ENCODE peak calls at places on chromosomes 12 and 14, in five cellular contexts. Q, Z, C, T and W are unnamed samples. For H3K4me1, the result is how much of the 10 kb centered on the place peaks cover.

GRCh38 chr12:50790081-50790480 is 26.2 kb downstream of the ATF1 start:
- DNase-seq in Q (no peak), Z (no peak), C (no peak), T (no peak), W (no peak)

GRCh38 chr12:46373303-46374182 is 970 bp upstream of the SLC38A2 start:
- DNase-seq in Q (peak), Z (peak), C (no peak), T (peak), W (peak)

GRCh38 chr12:873954-874353 is 75.5 kb downstream of the RAD52 start:
- DNase-seq in Q (no peak), Z (no peak), C (no peak), T (no peak), W (no peak)

GRCh38 chr12:94712852-94713545 is 62.6 kb upstream of the TMCC3 start:
- DNase-seq in Q (no peak), Z (no peak), C (no peak), T (no peak), W (peak)

GRCh38 chr12:40853221-40853620 is 161.0 kb downstream of the CNTN1 start:
- DNase-seq in Q (no peak), Z (no peak), C (no peak), T (no peak), W (no peak)

GRCh38 chr14:67618617-67619063 is 1.1 kb upstream of the ARG2 start:
- DNase-seq in Q (peak), Z (peak), C (peak), T (peak), W (no peak)

GRCh38 chr14:49549881-49550280 is 36.3 kb downstream of the RPS29 start:
- DNase-seq in Q (peak), Z (no peak), C (peak), T (peak), W (peak)

GRCh38 chr14:20429801-20430669 is 5.9 kb downstream of the KLHL33 start:
- DNase-seq in Q (no peak), Z (no peak), C (no peak), T (no peak), W (no peak)

GRCh38 chr12:69828897-69829296 is 3.9 kb downstream of the MYRFL start:
- DNase-seq in Q (no peak), Z (no peak), C (no peak), T (no peak), W (no peak)

GRCh38 chr12:130818381-130819247 is 20.4 kb downstream of the STX2 start:
- DNase-seq in Q (no peak), Z (peak), C (no peak), T (peak), W (no peak)

GRCh38 chr14:91872517-91873470 is 5.5 kb upstream of the TC2N start:
- DNase-seq in Q (no peak), Z (peak), C (no peak), T (peak), W (no peak)

GRCh38 chr14:94907626-94908261 is 137.8 kb upstream of the GSC start:
- DNase-seq in Q (no peak), Z (no peak), C (no peak), T (no peak), W (no peak)
- H3K4me3 ChIP-seq in Q (peak), Z (no peak), C (no peak), T (no peak), W (no peak)

GRCh38 chr12:29287622-29288021 is 93.3 kb downstream of the ERGIC2 start:
- DNase-seq in Q (no peak), Z (no peak), C (no peak), T (peak), W (no peak)

GRCh38 chr12:29282452-29282851 is 98.5 kb downstream of the ERGIC2 start:
- DNase-seq in Q (peak), Z (no peak), C (peak), T (peak), W (no peak)

GRCh38 chr12:29283969-29284368 is 97.0 kb downstream of the ERGIC2 start:
- DNase-seq in Q (no peak), Z (no peak), C (peak), T (peak), W (no peak)

GRCh38 chr12:29288031-29288430 is 92.9 kb downstream of the ERGIC2 start:
- DNase-seq in Q (no peak), Z (no peak), C (peak), T (peak), W (no peak)

GRCh38 chr12:29286081-29286800 is 94.7 kb downstream of the ERGIC2 start:
- DNase-seq in Q (no peak), Z (no peak), C (peak), T (peak), W (no peak)
- H3K27ac ChIP-seq in Q (no peak), Z (no peak), C (peak), T (no peak), W (no peak)

GRCh38 chr14:95464103-95464502 is 52.3 kb downstream of the SYNE3 start:
- DNase-seq in Q (no peak), Z (no peak), C (no peak), T (no peak), W (no peak)

GRCh38 chr14:95465936-95466335 is 50.5 kb downstream of the SYNE3 start:
- DNase-seq in Q (no peak), Z (no peak), C (no peak), T (no peak), W (no peak)

GRCh38 chr14:95466506-95466905 is 49.9 kb downstream of the SYNE3 start:
- DNase-seq in Q (no peak), Z (no peak), C (no peak), T (no peak), W (no peak)

GRCh38 chr14:95464524-95464923 is 51.9 kb downstream of the SYNE3 start:
- DNase-seq in Q (no peak), Z (no peak), C (no peak), T (no peak), W (no peak)

DNA sequence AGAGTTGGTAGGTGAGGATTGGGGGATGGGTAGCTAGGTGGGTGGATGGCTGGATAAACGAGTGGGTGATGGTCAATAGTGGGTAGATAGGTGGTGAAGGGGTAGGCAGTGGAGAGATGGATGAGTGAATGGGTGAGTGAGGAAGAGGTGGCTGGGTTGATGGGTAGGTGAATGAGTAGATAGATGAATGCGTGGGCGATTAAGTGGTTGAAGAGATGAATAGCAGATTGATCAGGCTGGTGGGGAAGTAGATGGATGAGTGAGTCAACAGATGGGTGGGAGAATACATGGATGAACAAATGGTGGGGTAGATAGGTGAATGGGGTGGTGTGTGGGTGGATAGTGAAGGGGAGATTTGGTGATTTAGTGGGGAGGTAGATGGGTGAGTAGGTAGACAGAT is 51.1 kb downstream of the SYNE3 start:
- DNase-seq in Q (no peak), Z (no peak), C (no peak), T (no peak), W (no peak)
- H3K4me1 ChIP-seq in Q (under half), Z (under half), C (under half), T (under half), W (under half)

DNA sequence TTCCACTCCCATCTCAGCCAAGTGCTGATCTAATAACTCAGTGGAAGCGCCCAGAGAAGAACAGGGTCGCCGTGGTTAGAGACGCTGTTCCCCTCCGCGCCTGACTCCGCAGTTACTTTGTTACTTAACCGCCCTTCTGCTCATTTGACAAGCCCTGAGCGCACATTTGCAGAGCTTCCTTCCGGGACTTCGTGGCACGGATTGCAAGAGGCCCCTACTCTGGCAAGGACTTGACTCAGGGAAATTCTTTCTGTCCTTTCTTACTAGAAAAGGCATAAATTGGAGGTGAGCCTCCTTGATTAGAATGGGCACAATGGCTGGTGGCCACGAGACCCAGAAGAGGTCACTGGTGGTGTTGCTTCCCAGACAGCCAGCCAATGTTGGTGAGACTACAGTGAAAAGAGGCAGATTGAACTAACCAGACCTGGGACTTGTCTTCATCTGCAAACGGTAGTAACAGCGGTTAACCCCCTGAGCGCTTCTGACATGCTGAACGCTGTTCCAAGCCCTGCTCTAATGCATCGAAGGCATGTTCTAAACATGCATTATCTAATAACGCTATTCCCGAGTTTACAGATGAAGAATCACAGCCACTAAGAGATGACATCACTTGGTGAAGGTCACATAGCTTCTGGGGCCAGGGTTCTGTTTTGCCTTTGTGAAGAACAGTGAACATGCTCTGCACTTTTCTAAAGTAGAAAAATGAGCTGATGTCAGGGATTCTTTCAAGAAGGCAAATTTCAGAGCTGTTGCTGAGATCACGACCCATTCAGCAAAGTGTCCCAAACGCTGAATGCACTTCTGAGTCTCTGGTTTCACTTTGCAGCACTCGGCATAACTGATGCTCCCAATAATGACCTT is 55.8 kb downstream of the FOS start:
- DNase-seq in Q (no peak), Z (peak), C (no peak), T (no peak), W (no peak)
- H3K4me3 ChIP-seq in Q (no peak), Z (no peak), C (no peak), T (no peak), W (no peak)

GRCh38 chr14:68967459-68967940 is 11.6 kb downstream of the ACTN1 start:
- DNase-seq in Q (no peak), Z (peak), C (no peak), T (no peak), W (no peak)
- H3K27ac ChIP-seq in Q (no peak), Z (peak), C (no peak), T (peak), W (peak)

DNA sequence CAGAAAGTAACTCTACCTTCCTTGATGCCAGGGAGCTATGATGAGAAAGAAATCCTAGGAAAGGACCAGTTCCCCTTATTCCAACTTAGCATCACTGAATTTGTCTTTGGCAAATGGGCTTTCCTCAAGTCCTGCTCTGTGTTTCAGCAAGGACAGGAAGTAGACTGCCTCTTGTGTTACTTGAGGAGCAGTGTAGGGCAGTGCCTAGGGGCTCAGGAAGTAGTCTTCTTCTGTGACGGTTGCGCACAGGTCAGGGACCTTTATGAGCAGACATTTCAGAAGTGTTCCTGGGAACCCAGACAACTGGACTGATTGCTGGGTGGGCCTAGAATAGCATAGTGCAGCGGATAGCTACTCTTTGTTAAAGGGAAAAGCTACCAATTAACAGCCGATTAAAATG is 2.7 kb downstream of the LGALS3 start:
- DNase-seq in Q (no peak), Z (no peak), C (no peak), T (no peak), W (no peak)
- H3K4me1 ChIP-seq in Q (under half), Z (under half), C (under half), T (under half), W (under half)

GRCh38 chr14:37720131-37720530 is 124.7 kb downstream of the TTC6 start:
- DNase-seq in Q (no peak), Z (no peak), C (no peak), T (no peak), W (no peak)
- H3K4me3 ChIP-seq in Q (no peak), Z (no peak), C (no peak), T (no peak), W (no peak)

GRCh38 chr12:108136697-108137096 is 7.6 kb downstream of the WSCD2 start:
- DNase-seq in Q (no peak), Z (no peak), C (no peak), T (no peak), W (no peak)
- H3K27ac ChIP-seq in Q (no peak), Z (no peak), C (no peak), T (no peak), W (no peak)

DNA sequence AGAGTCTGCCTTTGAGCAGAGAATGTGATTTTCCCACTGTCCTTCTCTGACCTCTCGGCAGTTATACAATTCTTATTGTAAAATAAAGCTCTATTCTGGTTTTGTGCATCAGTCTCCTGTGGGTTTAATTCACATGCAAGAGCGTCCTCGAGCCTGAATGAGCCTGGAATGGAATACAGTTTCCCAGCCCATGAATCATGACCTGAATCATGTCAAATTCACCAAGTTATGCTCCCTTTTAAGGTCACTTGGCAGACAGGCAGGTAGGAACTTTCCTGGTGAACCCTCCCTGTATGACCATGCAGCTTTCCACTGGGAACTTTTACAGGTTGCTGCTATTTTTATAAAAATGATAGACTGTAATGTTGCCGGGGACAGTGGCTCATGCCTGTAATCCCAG is 41.7 kb downstream of the BICD1 start:
- DNase-seq in Q (no peak), Z (no peak), C (peak), T (peak), W (no peak)
- H3K4me1 ChIP-seq in Q (under half), Z (under half), C (under half), T (under half), W (under half)

DNA sequence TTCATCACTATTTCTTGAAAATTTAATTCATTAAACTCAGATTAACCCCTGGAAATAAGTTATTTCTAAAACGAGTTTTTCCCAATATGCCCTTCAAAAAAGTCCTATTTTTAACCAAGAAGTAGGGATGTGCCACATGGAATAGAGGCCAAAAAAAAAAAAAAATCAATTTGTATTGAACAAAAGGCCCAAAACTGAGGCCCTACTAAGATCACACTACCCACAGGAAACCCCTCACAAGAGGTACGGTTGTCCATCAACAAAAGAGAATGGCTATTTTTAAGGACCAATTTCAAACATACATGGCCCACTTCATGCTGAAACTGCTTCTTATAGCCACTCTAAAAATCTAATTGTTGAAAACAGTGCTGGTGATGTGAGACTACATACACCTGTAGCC is 7.5 kb upstream of the BAZ2A start:
- DNase-seq in Q (no peak), Z (no peak), C (no peak), T (no peak), W (no peak)
- H3K4me3 ChIP-seq in Q (no peak), Z (no peak), C (no peak), T (no peak), W (no peak)